ENCODE peak calls at places on chromosomes 7 and 10, in six cellular contexts. C is neuronal stem cell, U is mesenchymal stem cell, Z is H9, E is H1, D is trophoblast cell. O is an unnamed sample.

GRCh38 chr10:13788701-13789447 is 202.1 kb downstream of the PRPF18 start:
- DNase-seq in U (peak; percentile 72), D (no peak), E (no peak), Z (no peak), C (no peak), O (peak; percentile 68)

GRCh38 chr10:86200867-86201266 is 165.7 kb downstream of the GRID1 start:
- DNase-seq in C (no peak), U (no peak), E (no peak), D (no peak), Z (no peak), O (no peak)

GRCh38 chr10:101708870-101709269 is 13.9 kb upstream of the FBXW4 start:
- DNase-seq in D (no peak), E (no peak), Z (no peak), C (no peak), U (no peak), O (no peak)

GRCh38 chr7:140698477-140698876 is 2.0 kb downstream of the NDUFB2 start:
- DNase-seq in Z (no peak), E (no peak), D (no peak), U (no peak), C (no peak), O (no peak)

GRCh38 chr7:139682136-139683013 is 95.4 kb downstream of the HIPK2 start:
- DNase-seq in C (no peak), Z (no peak), U (peak; percentile 94), E (no peak), D (no peak), O (peak; percentile 92)

GRCh38 chr7:65722361-65722792 is 150.5 kb upstream of the VKORC1L1 start:
- DNase-seq in Z (peak; percentile 80), U (peak; percentile 14), C (no peak), E (no peak), D (peak; percentile 75), O (peak; percentile 11)

GRCh38 chr7:70480913-70481579 is 650.9 kb upstream of the GALNT17 start:
- DNase-seq in Z (no peak), C (no peak), U (no peak), D (peak; percentile 4), E (no peak), O (no peak)

GRCh38 chr7:37076668-37077067 is 352.4 kb upstream of the AOAH start:
- DNase-seq in D (no peak), U (no peak), E (no peak), C (no peak), Z (no peak), O (no peak)

GRCh38 chr7:156725982-156726381 is 85.4 kb downstream of the RNF32 start:
- DNase-seq in C (no peak), Z (no peak), U (no peak), E (no peak), D (no peak), O (no peak)

GRCh38 chr10:102935939-102936605 is 18.0 kb downstream of the CNNM2 start:
- DNase-seq in C (no peak), U (no peak), Z (no peak), D (no peak), E (no peak), O (no peak)

GRCh38 chr10:103166527-103166926 is 26.5 kb downstream of the NT5C2 start:
- DNase-seq in E (no peak), Z (no peak), U (no peak), D (no peak), C (no peak), O (no peak)

GRCh38 chr10:88896336-88897018 is 16.4 kb downstream of the STAMBPL1 start:
- DNase-seq in E (no peak), U (no peak), Z (no peak), C (no peak), D (peak; percentile 41), O (no peak)

GRCh38 chr10:113034008-113034407 is 84.0 kb downstream of the TCF7L2 start:
- DNase-seq in Z (no peak), C (no peak), U (no peak), D (no peak), E (no peak), O (no peak)

GRCh38 chr10:43233601-43234430 is 33.0 kb downstream of the RASGEF1A start:
- DNase-seq in E (no peak), C (no peak), Z (peak; percentile 15), U (no peak), D (no peak), O (no peak)

GRCh38 chr10:76868088-76868949 is 769.3 kb downstream of the KCNMA1 start:
- DNase-seq in C (no peak), D (no peak), Z (no peak), E (no peak), U (no peak), O (no peak)

GRCh38 chr7:17772581-17773288 is 167.6 kb downstream of the SNX13 start:
- DNase-seq in E (no peak), Z (no peak), D (peak; percentile 16), C (no peak), U (peak; percentile 19), O (no peak)

DNA sequence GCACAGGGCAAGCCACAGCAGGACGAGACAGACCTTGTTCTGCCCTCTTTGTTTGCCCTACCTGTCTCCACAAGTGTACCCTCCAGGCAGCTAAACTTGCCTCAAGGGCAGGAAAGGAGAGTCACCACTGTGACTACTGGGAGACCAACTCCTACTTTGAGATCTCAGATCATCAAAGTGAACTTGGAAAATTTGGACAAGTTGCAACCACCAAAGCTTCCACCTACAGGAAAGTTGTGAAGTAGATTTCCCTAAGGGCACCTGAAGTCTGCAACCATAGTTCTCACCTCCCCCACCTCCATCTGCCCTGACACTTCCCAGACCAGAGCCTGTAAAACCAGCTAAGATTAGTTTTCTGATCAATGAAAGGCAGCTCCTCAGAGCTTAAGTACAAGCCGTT is 2.5 kb upstream of the WDR91 start:
- DNase-seq in E (no peak), C (no peak), Z (no peak), U (no peak), D (peak; percentile 62), O (no peak)
- H3K14ac ChIP-seq in E (no peak overlapping the region), C (no peak overlapping the region), Z (no peak overlapping the region), U (no peak overlapping the region), D (no peak overlapping the region), O (no peak overlapping the region)

GRCh38 chr10:11086177-11086576 is 68.5 kb downstream of the CELF2 start:
- DNase-seq in E (no peak), D (no peak), U (no peak), Z (no peak), C (no peak), O (no peak)
- H3K27ac ChIP-seq in E (no peak overlapping the region), D (no peak overlapping the region), U (no peak overlapping the region), Z (no peak overlapping the region), C (no peak overlapping the region), O (no peak overlapping the region)

GRCh38 chr10:135601-136464 is 578 bp downstream of the ZMYND11 start:
- DNase-seq in D (peak; percentile 49), Z (peak; percentile 55), U (peak; percentile 72), C (peak; percentile 42), E (no peak), O (peak; percentile 43)
- H3K14ac ChIP-seq in D (peak overlapping the region; percentile 98), Z (peak overlapping the region; percentile 95), U (peak overlapping the region; percentile 94), C (peak overlapping the region; percentile 71), E (no peak overlapping the region), O (peak overlapping the region; percentile 92)

GRCh38 chr7:127874951-127875608 is 156.2 kb downstream of the LRRC4 start:
- DNase-seq in E (no peak), Z (no peak), U (no peak), C (no peak), D (no peak), O (peak; percentile 47)
- H3K27ac ChIP-seq in E (no peak overlapping the region), Z (no peak overlapping the region), U (no peak overlapping the region), C (no peak overlapping the region), D (no peak overlapping the region), O (no peak overlapping the region)

DNA sequence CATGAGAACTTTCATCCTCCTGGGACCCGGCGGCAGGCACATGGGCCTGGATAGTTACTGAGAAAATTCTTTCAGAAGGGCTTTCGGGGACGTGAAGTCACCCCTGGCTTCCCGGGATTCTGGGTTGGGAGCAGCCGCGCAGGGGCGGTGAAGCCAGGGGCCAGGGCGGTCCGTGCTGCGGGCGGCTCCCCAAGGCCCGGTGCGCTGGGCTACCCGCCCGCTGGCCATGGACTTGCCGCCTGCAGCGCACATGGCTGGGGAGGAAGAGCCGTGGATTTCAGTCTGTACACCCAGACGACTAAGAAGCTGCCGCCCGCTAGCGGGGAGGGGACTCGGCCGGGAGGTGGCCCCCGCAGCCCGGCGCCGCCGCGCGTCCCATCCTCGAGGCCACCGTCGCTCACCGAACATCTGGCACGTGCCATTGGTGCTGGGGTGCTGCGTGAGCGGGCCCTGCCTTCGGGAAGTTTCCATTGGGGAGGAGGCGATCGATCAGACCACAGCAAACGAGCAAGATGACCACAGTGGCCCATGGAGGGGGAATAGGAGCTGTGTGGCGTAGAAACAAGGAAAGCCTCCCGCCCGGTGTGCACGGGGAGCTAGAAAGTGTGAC is 64.5 kb downstream of the TMEM209 start:
- DNase-seq in D (no peak), U (no peak), E (no peak), Z (peak; percentile 60), C (no peak), O (no peak)
- H3K14ac ChIP-seq in D (peak overlapping the region; percentile 86), U (no peak overlapping the region), E (no peak overlapping the region), Z (peak overlapping the region; percentile 97), C (no peak overlapping the region), O (peak overlapping the region; percentile 31)

GRCh38 chr7:44307905-44308740 is 17.3 kb downstream of the CAMK2B start:
- DNase-seq in Z (peak; percentile 18), D (no peak), E (no peak), U (no peak), C (no peak), O (no peak)
- H3K27ac ChIP-seq in Z (no peak overlapping the region), D (no peak overlapping the region), E (no peak overlapping the region), U (no peak overlapping the region), C (no peak overlapping the region), O (no peak overlapping the region)

GRCh38 chr10:132615346-132616169 is 78.0 kb downstream of the INPP5A start:
- DNase-seq in Z (no peak), U (no peak), C (no peak), E (no peak), D (no peak), O (no peak)
- H3K14ac ChIP-seq in Z (no peak overlapping the region), U (no peak overlapping the region), C (peak overlapping the region; percentile 85), E (no peak overlapping the region), D (no peak overlapping the region), O (no peak overlapping the region)

O was measured in IMR-90.